ENCODE peak calls at places on chromosomes 3 and 15, in eight cellular contexts. F is astrocyte, B is fibroblast of lung, H is dorsolateral prefrontal cortex, P is upper lobe of right lung, E is Peyer's patch, C is IMR-90, K is sigmoid colon. V is an unnamed sample.

GRCh38 chr15:76994971-76995945 is at the start of gene PSTPIP1:
- DNase-seq in C (no peak), F (no peak), H (peak), B (no peak), E (peak), P (peak), K (peak), V (peak)

GRCh38 chr3:194572131-194572789 is 61.0 kb downstream of the TMEM44 start:
- DNase-seq in K (peak), H (no peak), E (no peak), B (peak), F (peak), P (peak), C (peak), V (peak)

GRCh38 chr3:138442433-138442832 is 8.0 kb downstream of the ESYT3 start:
- DNase-seq in B (peak), F (peak), E (no peak), C (peak), K (no peak), H (no peak), P (no peak), V (peak)

GRCh38 chr3:41673643-41674042 is 288.3 kb downstream of the ULK4 start:
- DNase-seq in P (no peak), C (peak), E (no peak), K (no peak), F (peak), B (peak), H (no peak), V (no peak)

GRCh38 chr3:158642474-158643210 is 1.7 kb upstream of the GFM1 start:
- DNase-seq in P (no peak), H (no peak), E (no peak), F (no peak), C (no peak), B (no peak), K (no peak), V (no peak)

GRCh38 chr3:97957617-97958311 is 14.5 kb downstream of the RIOX2 start:
- DNase-seq in H (no peak), K (peak), F (no peak), P (no peak), B (no peak), E (no peak), C (no peak), V (peak)

GRCh38 chr3:192834428-192834827 is 83.2 kb downstream of the MB21D2 start:
- DNase-seq in B (peak), P (no peak), F (peak), C (no peak), E (no peak), H (no peak), K (no peak), V (no peak)

GRCh38 chr3:101806491-101806890 is 27.5 kb downstream of the NXPE3 start:
- DNase-seq in F (no peak), K (no peak), P (no peak), C (no peak), H (no peak), B (no peak), E (no peak), V (no peak)

GRCh38 chr15:90839187-90840071 is 29.0 kb upstream of the FURIN start:
- DNase-seq in C (peak), H (no peak), E (peak), P (peak), F (peak), K (no peak), B (peak), V (peak)

GRCh38 chr3:135759651-135760050 is 205.9 kb upstream of the PPP2R3A start:
- DNase-seq in P (no peak), K (no peak), H (no peak), F (no peak), C (no peak), B (no peak), E (no peak), V (no peak)

GRCh38 chr3:190238871-190239270 is 83.4 kb downstream of the CLDN1 start:
- DNase-seq in K (no peak), P (no peak), F (no peak), E (no peak), H (no peak), B (no peak), C (no peak), V (no peak)

GRCh38 chr15:39747326-39747725 is 35.3 kb downstream of the FSIP1 start:
- DNase-seq in F (peak), P (no peak), C (peak), E (no peak), H (no peak), K (no peak), B (peak), V (peak)

GRCh38 chr15:31389576-31389975 is 62.9 kb downstream of the KLF13 start:
- DNase-seq in H (no peak), C (no peak), F (no peak), E (no peak), K (no peak), B (no peak), P (no peak), V (no peak)

GRCh38 chr3:174776123-174776522 is 83.0 kb upstream of the NAALADL2 start:
- DNase-seq in P (no peak), B (peak), H (no peak), C (peak), E (no peak), K (no peak), F (peak), V (peak)

GRCh38 chr3:152443212-152444023 is 174.7 kb downstream of the MBNL1 start:
- DNase-seq in F (no peak), P (no peak), H (no peak), C (peak), K (no peak), B (no peak), E (no peak), V (peak)

GRCh38 chr3:152298393-152299242 is 29.9 kb downstream of the MBNL1 start:
- DNase-seq in E (peak), B (peak), H (no peak), K (peak), F (peak), P (peak), C (peak), V (peak)

GRCh38 chr3:33582234-33582633 is 135.8 kb downstream of the CLASP2 start:
- DNase-seq in H (no peak), B (no peak), E (no peak), K (no peak), F (no peak), C (no peak), P (no peak), V (no peak)

GRCh38 chr15:75149911-75150709 is 51.6 kb upstream of the C15orf39 start:
- DNase-seq in K (no peak), E (no peak), B (peak), H (no peak), P (no peak), C (peak), F (peak), V (peak)

GRCh38 chr3:487580-487979 is 291.0 kb downstream of the CHL1 start:
- DNase-seq in P (no peak), F (no peak), E (no peak), K (no peak), C (no peak), B (peak), H (no peak), V (peak)

DNA sequence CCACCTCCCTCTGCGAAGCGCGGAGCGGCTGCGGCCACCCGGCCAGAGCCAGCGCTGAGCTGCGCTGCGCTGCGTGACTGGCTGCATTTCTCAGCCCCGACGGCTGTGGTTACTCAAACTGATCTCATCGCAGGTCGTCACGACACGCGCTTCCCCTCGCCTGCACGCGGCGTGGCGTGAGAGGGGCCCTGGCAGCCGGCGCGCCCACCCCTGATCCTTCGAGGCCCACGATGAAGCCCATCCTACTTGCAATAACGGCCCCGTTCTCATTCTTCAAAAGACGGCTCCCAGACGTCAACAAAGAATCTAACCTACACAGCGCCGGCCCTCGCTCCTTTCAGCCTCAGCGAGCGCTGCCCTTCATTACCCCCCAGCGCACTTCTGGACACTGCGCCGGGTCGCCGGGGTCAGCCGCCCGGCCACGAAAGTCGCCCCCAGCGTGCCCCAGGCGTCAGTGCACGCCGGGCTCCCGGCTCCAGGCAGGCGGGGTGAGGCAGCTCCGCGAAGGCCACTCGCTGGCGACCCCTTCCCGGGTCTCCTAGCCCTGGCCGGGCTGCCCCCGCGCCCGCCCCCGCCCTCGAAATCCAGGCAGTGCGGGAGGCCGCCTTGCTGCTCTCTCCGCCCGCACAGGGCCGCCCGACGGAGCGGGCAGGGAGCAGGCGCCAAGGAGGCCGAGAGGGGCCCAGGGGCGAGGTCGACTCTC is 9.9 kb upstream of the LEKR1 start:
- DNase-seq in E (peak), B (peak), C (peak), P (peak), K (peak), F (peak), H (peak), V (peak)
- TF ChIP-seq CTCF in E (no peak), B (no peak), C (no peak), P (peak), K (no peak), F (no peak), H (no peak), V (no peak)

DNA sequence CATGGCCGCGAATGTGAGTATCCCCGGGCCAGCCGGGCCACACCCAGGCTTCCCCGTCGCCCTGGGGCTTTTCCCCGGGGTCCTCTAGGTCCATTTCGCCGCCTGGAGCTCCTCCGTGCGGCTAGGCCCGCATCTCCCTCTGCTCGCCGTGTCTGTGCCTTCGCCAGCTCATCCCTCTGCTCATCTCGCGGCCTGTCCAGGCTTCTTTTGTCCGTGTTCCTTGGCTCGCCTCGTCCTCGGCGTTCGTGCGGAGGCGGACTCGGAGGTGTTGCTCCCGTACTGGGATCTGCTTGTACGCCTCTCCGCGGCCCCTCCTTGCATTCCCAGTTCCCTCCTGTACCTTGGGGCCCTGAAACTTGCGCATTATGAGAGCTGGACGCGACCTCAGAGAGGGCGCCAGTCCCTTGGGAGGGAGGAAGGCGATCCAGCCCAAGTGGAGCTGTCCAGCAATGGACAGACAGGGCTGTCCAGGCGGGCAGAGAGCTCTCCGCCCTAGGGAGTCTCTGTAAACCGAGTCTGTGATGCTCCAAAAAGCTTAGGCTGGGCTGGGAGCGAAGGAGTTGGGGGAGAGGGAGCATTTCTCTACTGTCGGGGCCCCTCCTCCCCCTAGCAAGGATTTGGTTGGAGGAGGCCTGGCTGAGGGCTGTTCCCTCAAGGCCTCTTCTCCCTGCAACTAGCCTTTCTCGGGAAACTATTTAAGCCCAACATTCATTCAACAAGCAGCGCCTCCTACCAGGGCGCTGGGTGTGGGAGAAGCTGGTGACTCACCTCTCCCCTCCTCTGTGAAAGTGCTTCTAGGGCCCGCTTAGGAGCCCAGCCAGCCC is 553 bp downstream of the TMEM43 start:
- DNase-seq in P (peak), C (peak), H (no peak), B (peak), K (peak), F (peak), E (no peak), V (peak)
- TF ChIP-seq CTCF in P (peak), C (peak), H (no peak), B (peak), K (peak), F (no peak), E (no peak), V (peak)

GRCh38 chr15:57111002-57111401 is 192.6 kb downstream of the TCF12 start:
- DNase-seq in P (no peak), F (no peak), B (no peak), K (no peak), H (no peak), E (no peak), C (no peak), V (no peak)
- TF ChIP-seq CTCF in P (peak), F (no peak), B (peak), K (no peak), H (no peak), E (no peak), C (no peak), V (no peak)

DNA sequence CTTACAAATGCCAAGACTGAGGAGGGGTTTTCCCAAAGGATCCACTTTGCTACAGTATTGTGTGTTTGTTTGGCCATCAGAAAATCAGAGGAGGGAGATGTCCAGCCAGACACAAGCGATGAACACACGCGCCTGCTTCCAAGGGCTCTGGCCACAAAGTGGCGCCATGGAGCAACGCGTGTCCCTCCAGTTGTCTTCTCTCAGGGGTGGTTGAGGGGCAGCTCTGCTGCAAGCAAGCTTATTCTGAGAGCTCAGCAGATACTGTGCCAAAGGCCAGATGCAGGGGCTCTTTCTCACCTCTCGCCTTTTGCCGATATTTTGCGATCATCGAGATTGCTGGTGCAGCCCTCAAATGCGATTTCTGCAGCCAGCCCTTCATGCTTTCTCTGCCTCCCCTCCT is 88.9 kb upstream of the OSBPL11 start:
- DNase-seq in F (no peak), H (no peak), C (peak), P (peak), K (peak), B (peak), E (no peak), V (peak)
- TF ChIP-seq CTCF in F (peak), H (peak), C (peak), P (peak), K (no peak), B (peak), E (no peak), V (no peak)

GRCh38 chr15:92582206-92582605 is 73.4 kb downstream of the FAM174B start:
- DNase-seq in E (no peak), K (peak), H (no peak), B (no peak), F (no peak), C (no peak), P (no peak), V (no peak)
- TF ChIP-seq CTCF in E (no peak), K (no peak), H (no peak), B (no peak), F (no peak), C (no peak), P (no peak), V (no peak)

GRCh38 chr15:82743810-82744209 is 34.1 kb upstream of the AP3B2 start:
- DNase-seq in H (no peak), E (no peak), B (no peak), F (no peak), P (no peak), K (no peak), C (no peak), V (no peak)

GRCh38 chr15:82739086-82739485 is 29.4 kb upstream of the AP3B2 start:
- DNase-seq in F (peak), C (peak), E (no peak), H (no peak), B (peak), K (no peak), P (no peak), V (no peak)

GRCh38 chr15:82742134-82742533 is 32.5 kb upstream of the AP3B2 start:
- DNase-seq in H (no peak), K (no peak), B (peak), E (no peak), P (no peak), F (no peak), C (no peak), V (peak)

GRCh38 chr15:82737975-82738374 is 28.3 kb upstream of the AP3B2 start:
- DNase-seq in H (no peak), B (no peak), P (no peak), F (no peak), E (no peak), C (peak), K (no peak), V (no peak)
- TF ChIP-seq CTCF in H (no peak), B (no peak), P (no peak), F (no peak), E (no peak), C (no peak), K (no peak), V (no peak)

GRCh38 chr3:7962244-7962643 is 539.4 kb upstream of the LMCD1 start:
- DNase-seq in P (no peak), C (no peak), H (no peak), B (no peak), F (no peak), E (no peak), K (no peak), V (no peak)

GRCh38 chr3:7960601-7961000 is 541.0 kb upstream of the LMCD1 start:
- DNase-seq in K (no peak), E (no peak), H (no peak), F (no peak), B (no peak), C (no peak), P (no peak), V (no peak)

GRCh38 chr3:7959094-7959493 is 542.5 kb upstream of the LMCD1 start:
- DNase-seq in C (no peak), H (no peak), K (no peak), B (no peak), F (no peak), E (no peak), P (no peak), V (no peak)

GRCh38 chr3:7964899-7965298 is 536.7 kb upstream of the LMCD1 start:
- DNase-seq in C (no peak), B (no peak), E (no peak), H (no peak), K (no peak), F (no peak), P (no peak), V (no peak)
- TF ChIP-seq CTCF in C (no peak), B (no peak), E (no peak), H (no peak), K (no peak), F (no peak), P (no peak), V (no peak)

GRCh38 chr3:46864051-46864881 is 1.0 kb upstream of the MYL3 start:
- DNase-seq in H (no peak), K (peak), B (no peak), C (no peak), P (peak), E (peak), F (no peak), V (no peak)
- TF ChIP-seq CTCF in H (no peak), K (no peak), B (no peak), C (no peak), P (no peak), E (no peak), F (no peak), V (no peak)